ENCODE peak calls at places on chromosomes 3 and 15, in eight cellular contexts. C, O, T, G, H, D, B and J are unnamed samples.

GRCh38 chr15:45943255-45943654 is 308.4 kb downstream of the SQOR start:
- DNase-seq in C (no peak), O (no peak), T (no peak), G (no peak), H (no peak), D (no peak), B (no peak), J (no peak)

GRCh38 chr3:27613846-27614500 is 108.2 kb downstream of the EOMES start:
- DNase-seq in C (no peak), O (no peak), T (no peak), G (no peak), H (no peak), D (no peak), B (no peak), J (no peak)

GRCh38 chr3:172836390-172836997 is 86.0 kb downstream of the ECT2 start:
- DNase-seq in C (peak; percentile 32), O (no peak), T (peak; percentile 29), G (peak; percentile 35), H (no peak), D (no peak), B (peak; percentile 49), J (peak; percentile 73)

GRCh38 chr3:72338942-72339749 is 509.1 kb downstream of the SHQ1 start:
- DNase-seq in C (peak; percentile 13), O (no peak), T (peak; percentile 42), G (peak; percentile 49), H (no peak), D (no peak), B (no peak), J (peak; percentile 93)

GRCh38 chr15:63466378-63467192 is 37.8 kb upstream of the USP3 start:
- DNase-seq in C (no peak), O (no peak), T (peak; percentile 30), G (peak; percentile 36), H (no peak), D (peak; percentile 67), B (peak; percentile 71), J (peak; percentile 52)

GRCh38 chr3:115999001-115999400 is 375.7 kb downstream of the GAP43 start:
- DNase-seq in C (no peak), O (no peak), T (no peak), G (no peak), H (no peak), D (no peak), B (no peak), J (no peak)

GRCh38 chr15:73564255-73564654 is 68.9 kb downstream of the NPTN start:
- DNase-seq in C (no peak), O (no peak), T (no peak), G (no peak), H (no peak), D (no peak), B (peak; percentile 85), J (peak; percentile 48)

GRCh38 chr3:37072892-37073291 is 79.6 kb downstream of the MLH1 start:
- DNase-seq in C (no peak), O (no peak), T (no peak), G (peak; percentile 26), H (no peak), D (no peak), B (peak; percentile 39), J (no peak)

GRCh38 chr15:101276501-101277037 is 716 bp downstream of the SELENOS start:
- DNase-seq in C (no peak), O (no peak), T (no peak), G (no peak), H (no peak), D (no peak), B (peak; percentile 46), J (no peak)

GRCh38 chr3:52036829-52037228 is 19.5 kb downstream of the DUSP7 start:
- DNase-seq in C (no peak), O (no peak), T (no peak), G (no peak), H (no peak), D (peak; percentile 75), B (no peak), J (no peak)

GRCh38 chr15:48507416-48508065 is 138.0 kb downstream of the FBN1 start:
- DNase-seq in C (peak; percentile 39), O (no peak), T (peak; percentile 31), G (peak; percentile 28), H (no peak), D (peak; percentile 37), B (peak; percentile 47), J (peak; percentile 59)

GRCh38 chr3:134079111-134079531 is 49.4 kb upstream of the SLCO2A1 start:
- DNase-seq in C (no peak), O (no peak), T (no peak), G (no peak), H (peak; percentile 68), D (no peak), B (no peak), J (peak; percentile 38)

GRCh38 chr3:152505926-152506325 is 237.2 kb downstream of the MBNL1 start:
- DNase-seq in C (no peak), O (no peak), T (no peak), G (no peak), H (no peak), D (no peak), B (no peak), J (no peak)

GRCh38 chr3:98972720-98973119 is 71.2 kb upstream of the DCBLD2 start:
- DNase-seq in C (no peak), O (no peak), T (no peak), G (no peak), H (no peak), D (no peak), B (no peak), J (no peak)

GRCh38 chr3:128217702-128218475 is 64.6 kb downstream of the EEFSEC start:
- DNase-seq in C (no peak), O (no peak), T (no peak), G (no peak), H (no peak), D (no peak), B (no peak), J (no peak)

GRCh38 chr3:31541102-31541501 is 8.4 kb downstream of the STT3B start:
- DNase-seq in C (no peak), O (no peak), T (no peak), G (no peak), H (no peak), D (no peak), B (peak; percentile 35), J (no peak)

DNA sequence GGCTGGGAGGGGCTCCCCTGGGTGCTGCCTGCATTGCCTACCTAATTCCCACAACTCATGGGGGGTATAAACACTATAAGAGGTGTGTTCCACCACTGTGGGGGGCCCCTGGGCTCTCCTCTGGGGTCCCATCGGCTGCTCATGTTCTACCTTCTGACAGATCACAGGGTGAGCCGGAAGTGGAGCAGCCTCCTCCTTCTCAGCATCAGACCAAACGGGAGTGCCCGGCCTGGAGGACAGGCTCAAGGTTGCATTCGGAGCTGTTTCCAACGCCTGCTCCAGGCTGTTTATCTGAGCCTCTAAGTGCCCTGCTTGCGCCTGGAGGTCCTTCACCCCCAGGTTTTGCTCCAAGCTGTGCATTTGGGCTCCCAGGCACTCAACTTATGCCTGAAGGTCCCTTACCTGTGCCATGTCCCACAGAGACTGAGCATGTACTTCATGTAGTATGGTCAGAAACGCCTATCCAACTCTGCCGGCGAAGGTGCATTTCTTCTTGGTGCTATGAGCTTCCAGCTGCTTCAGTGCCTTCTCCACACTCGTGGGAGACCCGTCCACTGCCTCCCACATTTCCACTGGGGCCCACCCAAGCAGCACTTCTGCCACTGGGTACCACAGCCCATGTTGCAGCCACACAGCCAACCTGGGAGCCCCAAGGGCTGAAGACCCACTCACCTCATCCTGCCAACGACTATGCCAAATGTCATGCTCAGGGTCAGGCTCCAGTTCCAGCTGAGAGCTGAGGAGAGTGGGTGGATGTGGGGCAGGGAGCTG is 232.1 kb downstream of the IGSF11 start:
- DNase-seq in C (no peak), O (no peak), T (no peak), G (peak; percentile 49), H (peak; percentile 70), D (no peak), B (no peak), J (no peak)
- H3K27ac ChIP-seq in C (no peak overlapping the region), O (no peak overlapping the region), T (no peak overlapping the region), G (no peak overlapping the region), H (no peak overlapping the region), D (no peak overlapping the region), B (no peak overlapping the region), J (no peak overlapping the region)

GRCh38 chr15:71788646-71789579 is 21.4 kb upstream of the NR2E3 start:
- DNase-seq in C (no peak), O (no peak), T (no peak), G (no peak), H (no peak), D (no peak), B (no peak), J (no peak)

GRCh38 chr15:71790081-71790480 is 20.3 kb upstream of the NR2E3 start:
- DNase-seq in C (no peak), O (no peak), T (no peak), G (peak; percentile 55), H (no peak), D (no peak), B (no peak), J (no peak)

GRCh38 chr15:71791975-71792374 is 18.4 kb upstream of the NR2E3 start:
- DNase-seq in C (no peak), O (no peak), T (no peak), G (no peak), H (no peak), D (no peak), B (no peak), J (no peak)

GRCh38 chr15:71789616-71790015 is 20.7 kb upstream of the NR2E3 start:
- DNase-seq in C (no peak), O (no peak), T (no peak), G (no peak), H (no peak), D (no peak), B (no peak), J (no peak)

DNA sequence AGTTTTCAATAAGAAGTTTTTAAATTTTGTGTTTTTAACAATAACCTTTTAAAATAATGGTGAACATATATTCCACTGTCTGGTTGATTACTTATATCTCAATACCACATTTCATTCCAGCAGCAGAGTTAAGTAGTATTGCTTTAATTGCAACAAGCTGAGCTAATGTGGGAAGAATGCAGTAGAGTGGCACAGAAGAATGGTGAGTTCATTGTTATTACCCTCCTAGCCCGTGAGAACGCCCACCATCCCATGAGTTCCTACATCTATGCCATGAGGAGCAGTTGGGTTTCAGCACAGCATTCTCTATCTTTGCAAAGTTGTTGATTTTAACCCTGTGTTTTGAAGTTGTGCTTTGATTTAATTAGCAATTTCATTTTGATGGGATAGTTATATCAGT is 17.8 kb upstream of the NR2E3 start:
- DNase-seq in C (no peak), O (no peak), T (no peak), G (peak; percentile 39), H (no peak), D (no peak), B (no peak), J (no peak)
- H3K27ac ChIP-seq in C (no peak overlapping the region), O (no peak overlapping the region), T (no peak overlapping the region), G (no peak overlapping the region), H (no peak overlapping the region), D (no peak overlapping the region), B (no peak overlapping the region), J (no peak overlapping the region)

DNA sequence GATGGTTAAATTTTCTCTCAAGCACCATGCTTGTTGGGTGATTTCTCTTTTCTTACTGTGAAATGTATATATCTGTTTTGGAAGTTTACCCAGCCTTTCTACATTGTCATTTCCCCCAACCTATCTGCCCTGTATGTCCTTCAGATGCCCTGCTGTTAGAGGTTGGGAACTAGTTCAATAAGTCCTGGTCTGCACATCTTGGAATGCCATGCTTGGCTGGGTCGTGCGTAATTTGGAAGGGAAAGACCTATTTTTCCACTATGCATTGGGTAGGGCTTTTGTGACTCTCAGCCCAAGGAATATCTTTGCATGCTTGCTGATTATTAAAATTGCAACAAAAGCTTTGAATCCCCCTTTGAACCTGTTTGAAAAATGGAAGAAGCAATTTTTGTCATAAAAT is 63.8 kb downstream of the TRIM71 start:
- DNase-seq in C (no peak), O (no peak), T (no peak), G (no peak), H (no peak), D (no peak), B (no peak), J (no peak)
- H3K27ac ChIP-seq in C (no peak overlapping the region), O (no peak overlapping the region), T (no peak overlapping the region), G (no peak overlapping the region), H (no peak overlapping the region), D (no peak overlapping the region), B (no peak overlapping the region), J (no peak overlapping the region)

GRCh38 chr15:98075441-98075840 is 114.9 kb downstream of the ARRDC4 start:
- DNase-seq in C (no peak), O (no peak), T (no peak), G (no peak), H (no peak), D (no peak), B (no peak), J (no peak)
- H3K27ac ChIP-seq in C (no peak overlapping the region), O (no peak overlapping the region), T (no peak overlapping the region), G (no peak overlapping the region), H (peak overlapping the region; percentile 73), D (no peak overlapping the region), B (no peak overlapping the region), J (no peak overlapping the region)